ENCODE peak calls at places on chromosomes 16 and 17, in seven cellular contexts. F is colonic mucosa, U is fibroblast of the conjunctiva, Q is stromal cell of bone marrow, G is amygdala, B is prostate gland, L is NCI-H748 treated with DMSO at 0.1 percent for 48 hours. M is an unnamed sample.

GRCh38 chr17:47896672-47897490 is 845 bp downstream of the SP2 start:
- DNase-seq in U (no peak), F (peak), G (no peak), Q (no peak), B (no peak), L (no peak), M (no peak)

GRCh38 chr17:50213026-50214015 is 11.9 kb upstream of the COL1A1 start:
- DNase-seq in U (no peak), B (no peak), Q (no peak), L (no peak), F (peak), G (no peak), M (no peak)

GRCh38 chr16:8678068-8678927 is 3.9 kb downstream of the ABAT start:
- DNase-seq in Q (no peak), U (no peak), G (no peak), F (no peak), B (no peak), L (no peak), M (no peak)

GRCh38 chr17:67421869-67422273 is 44.8 kb downstream of the PITPNC1 start:
- DNase-seq in Q (peak), U (peak), G (no peak), B (peak), L (no peak), F (peak), M (peak)

GRCh38 chr17:82188001-82188961 is 24.4 kb downstream of the CCDC57 start:
- DNase-seq in G (no peak), U (no peak), B (no peak), Q (no peak), F (no peak), L (peak), M (no peak)

GRCh38 chr17:40482722-40483121 is 18.7 kb downstream of the TNS4 start:
- DNase-seq in B (no peak), G (no peak), U (no peak), F (no peak), L (no peak), Q (no peak), M (no peak)

GRCh38 chr17:39923230-39923629 is 4.2 kb downstream of the ORMDL3 start:
- DNase-seq in L (no peak), Q (no peak), F (no peak), G (no peak), U (no peak), B (no peak), M (no peak)

GRCh38 chr17:82020874-82021727 is 1.6 kb downstream of the CENPX start:
- DNase-seq in Q (peak), B (peak), U (peak), L (peak), G (peak), F (peak), M (peak)

GRCh38 chr16:25063102-25063501 is 47.9 kb upstream of the ARHGAP17 start:
- DNase-seq in F (no peak), G (no peak), B (no peak), Q (no peak), L (no peak), U (no peak), M (no peak)

GRCh38 chr16:81483064-81483969 is 38.7 kb downstream of the CMIP start:
- DNase-seq in Q (no peak), L (no peak), B (no peak), G (no peak), F (no peak), U (no peak), M (no peak)

GRCh38 chr17:67671492-67671891 is 46.2 kb upstream of the NOL11 start:
- DNase-seq in G (no peak), F (no peak), L (peak), U (no peak), Q (no peak), B (peak), M (no peak)

GRCh38 chr17:66636111-66636510 is 198.8 kb upstream of the CACNG5 start:
- DNase-seq in F (no peak), Q (peak), B (no peak), L (no peak), G (no peak), U (no peak), M (peak)

GRCh38 chr17:75842963-75843576 is 1.1 kb downstream of the UNC13D start:
- DNase-seq in F (no peak), B (no peak), G (no peak), L (no peak), Q (no peak), U (no peak), M (no peak)

GRCh38 chr16:57469917-57470470 is 7.5 kb downstream of the POLR2C start:
- DNase-seq in U (no peak), Q (no peak), L (no peak), G (no peak), B (no peak), F (no peak), M (no peak)

GRCh38 chr17:79301469-79301868 is 226.8 kb downstream of the ENGASE start:
- DNase-seq in G (no peak), L (no peak), F (no peak), U (no peak), B (no peak), Q (no peak), M (no peak)

GRCh38 chr16:67719778-67720144 is 645 bp upstream of the GFOD2 start:
- DNase-seq in F (peak), G (peak), B (peak), U (peak), Q (no peak), L (no peak), M (peak)

GRCh38 chr16:83549836-83550569 is 257.8 kb upstream of the HSBP1 start:
- DNase-seq in U (no peak), G (no peak), F (no peak), L (no peak), B (no peak), Q (no peak), M (no peak)

GRCh38 chr17:63999680-64000531 is 1.8 kb downstream of the PRR29 start:
- DNase-seq in F (no peak), B (no peak), U (no peak), Q (no peak), L (no peak), G (no peak), M (no peak)